ENCODE peak calls at places on chromosomes 12 and 14, in four cellular contexts. One of them, this sample, is unnamed.
A peak's percentile ranks its signal among the peaks of the same experiment; 100 is the strongest.

GRCh38 chr12:68467514-68467913 is 135.4 kb upstream of the MDM1 start:
- DNase-seq in activated CD4-positive, alpha-beta T cell treated with anti-CD3 and anti-CD28 coated beads, Interleukin-2, amount 10 ng/mL, durations not matched to agents 7 days and 5 days: no peak
- DNase-seq in hypothalamus: no peak
- DNase-seq in DMS153: no peak
- DNase-seq in this sample: no peak

GRCh38 chr12:108516511-108517275 is 1.6 kb downstream of the FICD start:
- DNase-seq in DMS153: no peak
- DNase-seq in hypothalamus: no peak
- DNase-seq in activated CD4-positive, alpha-beta T cell treated with anti-CD3 and anti-CD28 coated beads, Interleukin-2, amount 10 ng/mL, durations not matched to agents 7 days and 5 days: no peak
- DNase-seq in this sample: no peak

GRCh38 chr12:6552140-6552551 is 3.7 kb downstream of the IFFO1 start:
- DNase-seq in activated CD4-positive, alpha-beta T cell treated with anti-CD3 and anti-CD28 coated beads, Interleukin-2, amount 10 ng/mL, durations not matched to agents 7 days and 5 days: no peak
- DNase-seq in DMS153: no peak
- DNase-seq in hypothalamus: no peak
- DNase-seq in this sample: no peak

GRCh38 chr12:104281636-104282035 is 21.9 kb upstream of the EID3 start:
- DNase-seq in activated CD4-positive, alpha-beta T cell treated with anti-CD3 and anti-CD28 coated beads, Interleukin-2, amount 10 ng/mL, durations not matched to agents 7 days and 5 days: no peak
- DNase-seq in hypothalamus: no peak
- DNase-seq in DMS153: no peak
- DNase-seq in this sample: no peak

GRCh38 chr12:122669397-122670070 is 33.6 kb downstream of the HCAR2 start:
- DNase-seq in DMS153: no peak
- DNase-seq in activated CD4-positive, alpha-beta T cell treated with anti-CD3 and anti-CD28 coated beads, Interleukin-2, amount 10 ng/mL, durations not matched to agents 7 days and 5 days: no peak
- DNase-seq in hypothalamus: no peak
- DNase-seq in this sample: no peak

GRCh38 chr12:75305412-75306332 is 24.5 kb downstream of the CAPS2 start:
- DNase-seq in DMS153: no peak
- DNase-seq in activated CD4-positive, alpha-beta T cell treated with anti-CD3 and anti-CD28 coated beads, Interleukin-2, amount 10 ng/mL, durations not matched to agents 7 days and 5 days: no peak
- DNase-seq in hypothalamus: no peak
- DNase-seq in this sample: no peak

GRCh38 chr12:116236986-116237385 is 40.5 kb downstream of the MED13L start:
- DNase-seq in hypothalamus: no peak
- DNase-seq in activated CD4-positive, alpha-beta T cell treated with anti-CD3 and anti-CD28 coated beads, Interleukin-2, amount 10 ng/mL, durations not matched to agents 7 days and 5 days: no peak
- DNase-seq in DMS153: no peak
- DNase-seq in this sample: no peak

GRCh38 chr12:71710276-71711125 is 24.6 kb downstream of the TMEM19 start:
- DNase-seq in DMS153: no peak
- DNase-seq in hypothalamus: no peak
- DNase-seq in activated CD4-positive, alpha-beta T cell treated with anti-CD3 and anti-CD28 coated beads, Interleukin-2, amount 10 ng/mL, durations not matched to agents 7 days and 5 days: no peak
- DNase-seq in this sample: no peak

GRCh38 chr14:24411468-24412454 is 13.0 kb downstream of the NYNRIN start:
- DNase-seq in activated CD4-positive, alpha-beta T cell treated with anti-CD3 and anti-CD28 coated beads, Interleukin-2, amount 10 ng/mL, durations not matched to agents 7 days and 5 days: peak; percentile 42
- DNase-seq in hypothalamus: no peak
- DNase-seq in DMS153: peak; percentile 15
- DNase-seq in this sample: peak; percentile 38

GRCh38 chr12:25072901-25073645 is 121.9 kb downstream of the DNAI7 start:
- DNase-seq in DMS153: no peak
- DNase-seq in hypothalamus: no peak
- DNase-seq in activated CD4-positive, alpha-beta T cell treated with anti-CD3 and anti-CD28 coated beads, Interleukin-2, amount 10 ng/mL, durations not matched to agents 7 days and 5 days: no peak
- DNase-seq in this sample: no peak

GRCh38 chr14:59267046-59267445 is 78.6 kb downstream of the DAAM1 start:
- DNase-seq in DMS153: no peak
- DNase-seq in hypothalamus: no peak
- DNase-seq in activated CD4-positive, alpha-beta T cell treated with anti-CD3 and anti-CD28 coated beads, Interleukin-2, amount 10 ng/mL, durations not matched to agents 7 days and 5 days: no peak
- DNase-seq in this sample: no peak